ENCODE peak calls at places on chromosomes 5 and 9, in ten cellular contexts. U is NCI-H524; Y is Right ventricle myocardium superior; L is AG04450; K is T-helper 22 cell; H is dorsolateral prefrontal cortex; E is fibroblast of the aortic adventitia; Q is frontal cortex; C is DND-41; P is activated CD8-positive, alpha-beta memory T cell treated with anti-CD3 and anti-CD28 coated beads, Interleukin-2, amount 10 ng/mL, durations not matched to agents 7 days and 5 days. I is an unnamed sample.

GRCh38 chr5:4058899-4059298 is 463.3 kb downstream of the IRX1 start:
- DNase-seq in E (peak; percentile 55), U (peak; percentile 7), C (no peak), P (no peak), H (no peak), L (no peak), Q (no peak), K (no peak), Y (peak; percentile 75), I (no peak)

GRCh38 chr5:139984816-139985215 is 58.3 kb downstream of the NRG2 start:
- DNase-seq in Y (no peak), H (no peak), P (no peak), E (no peak), K (no peak), L (no peak), U (no peak), Q (no peak), C (no peak), I (no peak)

GRCh38 chr9:91855196-91855595 is 94.8 kb downstream of the ROR2 start:
- DNase-seq in L (no peak), U (no peak), P (no peak), H (no peak), E (no peak), Y (no peak), Q (no peak), C (no peak), K (no peak), I (no peak)

GRCh38 chr5:90558344-90559192 is at the start of gene ADGRV1:
- DNase-seq in P (no peak), Q (peak; percentile 72), C (no peak), U (peak; percentile 98), H (peak; percentile 83), L (no peak), Y (peak; percentile 47), E (peak; percentile 30), K (no peak), I (peak; percentile 50)

GRCh38 chr5:59348189-59348588 is 545.3 kb downstream of the PDE4D start:
- DNase-seq in U (peak; percentile 27), H (no peak), Y (no peak), K (no peak), C (no peak), P (no peak), Q (no peak), E (no peak), L (no peak), I (no peak)

GRCh38 chr5:1543398-1544293 is 19.9 kb upstream of the LPCAT1 start:
- DNase-seq in E (peak; percentile 62), P (peak; percentile 33), H (no peak), Y (no peak), K (no peak), Q (no peak), L (no peak), U (no peak), C (no peak), I (no peak)

GRCh38 chr9:130174025-130174424 is 1.8 kb downstream of the NCS1 start:
- DNase-seq in P (no peak), L (no peak), Y (no peak), U (no peak), Q (no peak), K (no peak), C (no peak), E (no peak), H (no peak), I (no peak)

GRCh38 chr9:34759432-34760134 is 49.6 kb upstream of the CCL21 start:
- DNase-seq in C (no peak), U (no peak), E (no peak), P (no peak), H (peak; percentile 42), L (no peak), Y (no peak), K (no peak), Q (no peak), I (no peak)

GRCh38 chr5:37834542-37835399 is 5.1 kb downstream of the GDNF start:
- DNase-seq in U (peak; percentile 62), E (no peak), H (no peak), C (no peak), Q (no peak), L (no peak), Y (no peak), K (no peak), P (no peak), I (peak; percentile 49)

GRCh38 chr5:169251685-169252084 is 49.3 kb downstream of the SLIT3 start:
- DNase-seq in L (no peak), C (no peak), K (no peak), U (peak; percentile 15), H (no peak), E (peak; percentile 55), Y (no peak), P (no peak), Q (no peak), I (no peak)

GRCh38 chr9:19174127-19174921 is 47.0 kb upstream of the PLIN2 start:
- DNase-seq in Q (peak; percentile 60), U (peak; percentile 63), H (no peak), L (peak; percentile 65), C (peak; percentile 55), P (peak; percentile 74), E (peak; percentile 97), K (no peak), Y (peak; percentile 77), I (peak; percentile 94)

GRCh38 chr9:130936285-130937117 is 2.5 kb downstream of the FIBCD1 start:
- DNase-seq in L (no peak), Y (no peak), U (peak; percentile 96), E (peak; percentile 56), Q (no peak), K (no peak), C (no peak), H (no peak), P (no peak), I (peak; percentile 76)

GRCh38 chr9:71001780-71002386 is 119.5 kb downstream of the TRPM3 start:
- DNase-seq in E (peak; percentile 66), C (peak; percentile 6), U (peak; percentile 22), Q (no peak), K (no peak), L (no peak), Y (no peak), P (no peak), H (no peak), I (peak; percentile 33)

GRCh38 chr9:110691002-110691549 is 22.5 kb downstream of the MUSK start:
- DNase-seq in L (no peak), K (no peak), P (no peak), E (peak; percentile 40), C (no peak), Q (no peak), Y (no peak), U (no peak), H (no peak), I (peak; percentile 27)

GRCh38 chr9:126226991-126227937 is 99.4 kb upstream of the MVB12B start:
- DNase-seq in Y (no peak), P (no peak), K (no peak), Q (no peak), E (no peak), C (no peak), U (no peak), H (no peak), L (no peak), I (no peak)

GRCh38 chr5:178232124-178232919 is at the start of gene PHYKPL:
- DNase-seq in L (no peak), U (peak; percentile 63), Q (peak; percentile 77), H (peak; percentile 81), P (peak; percentile 85), Y (peak; percentile 86), C (peak; percentile 85), K (peak; percentile 55), E (peak; percentile 61), I (peak; percentile 65)

GRCh38 chr5:171688696-171689495 is 96.7 kb upstream of the SMIM23 start:
- DNase-seq in L (no peak), P (peak; percentile 22), C (no peak), E (no peak), H (no peak), K (no peak), U (peak; percentile 97), Q (no peak), Y (no peak), I (no peak)

GRCh38 chr9:113215142-113215541 is 5.9 kb downstream of the FKBP15 start:
- DNase-seq in E (peak; percentile 30), K (no peak), C (no peak), P (no peak), H (no peak), Y (no peak), Q (no peak), L (no peak), U (peak; percentile 10), I (peak; percentile 40)

GRCh38 chr9:127826253-127826913 is 23.7 kb downstream of the FPGS start:
- DNase-seq in P (no peak), E (no peak), U (no peak), Q (no peak), K (no peak), L (no peak), Y (no peak), H (no peak), C (no peak), I (no peak)

GRCh38 chr5:176906126-176906525 is 7.0 kb upstream of the HK3 start:
- DNase-seq in P (no peak), U (no peak), Q (no peak), H (no peak), K (no peak), E (no peak), L (no peak), C (no peak), Y (no peak), I (no peak)

GRCh38 chr9:35756275-35756742 is 2.2 kb upstream of the MSMP start:
- DNase-seq in P (peak; percentile 90), Q (no peak), K (peak; percentile 41), U (no peak), H (no peak), Y (peak; percentile 67), C (peak; percentile 79), L (no peak), E (no peak), I (no peak)

GRCh38 chr5:38922199-38922598 is 76.4 kb downstream of the OSMR start:
- DNase-seq in Q (peak; percentile 54), K (no peak), L (peak; percentile 6), E (peak; percentile 69), H (peak; percentile 61), U (peak; percentile 63), C (peak; percentile 51), Y (peak; percentile 50), P (peak; percentile 62), I (peak; percentile 61)

GRCh38 chr9:11319477-11320060 is 706.8 kb upstream of the PTPRD start:
- DNase-seq in K (no peak), Y (no peak), Q (no peak), P (no peak), E (no peak), C (no peak), H (no peak), L (no peak), U (peak; percentile 67), I (no peak)

GRCh38 chr9:107605041-107605440 is 115.5 kb upstream of the KLF4 start:
- DNase-seq in P (no peak), Y (no peak), Q (no peak), C (no peak), K (no peak), E (no peak), H (no peak), L (no peak), U (no peak), I (no peak)

GRCh38 chr5:143139585-143139984 is 263.9 kb downstream of the NR3C1 start:
- DNase-seq in Y (no peak), L (no peak), H (no peak), E (no peak), K (no peak), P (no peak), C (no peak), Q (no peak), U (peak; percentile 87), I (no peak)

GRCh38 chr9:135476981-135477380 is 2.6 kb upstream of the PPP1R26 start:
- DNase-seq in U (no peak), K (no peak), L (no peak), Q (no peak), E (peak; percentile 62), C (no peak), P (no peak), Y (no peak), H (no peak), I (peak; percentile 44)